ENCODE peak calls at places on chromosomes 11 and 22, in ten cellular contexts. One of them, this sample, is unnamed.

GRCh38 chr11:75810637-75811383 is 4.2 kb upstream of the UVRAG start:
- DNase-seq in Jurkat, Clone E6-1: no peak
- DNase-seq in lower leg skin: no peak
- DNase-seq in aorta: no peak
- DNase-seq in AG20443: no peak
- DNase-seq in A172: no peak
- DNase-seq in NCI-H748 treated with DMSO at 0.1 percent for 48 hours: no peak
- DNase-seq in H9: no peak
- DNase-seq in HT1080: no peak
- DNase-seq in DMS79 treated with DMSO at 0.1 percent for 48 hours: no peak
- DNase-seq in this sample: no peak

GRCh38 chr11:62370743-62371440 is 33.6 kb downstream of the ASRGL1 start:
- DNase-seq in Jurkat, Clone E6-1: no peak
- DNase-seq in lower leg skin: no peak
- DNase-seq in aorta: peak
- DNase-seq in AG20443: no peak
- DNase-seq in A172: no peak
- DNase-seq in NCI-H748 treated with DMSO at 0.1 percent for 48 hours: no peak
- DNase-seq in H9: peak
- DNase-seq in HT1080: no peak
- DNase-seq in DMS79 treated with DMSO at 0.1 percent for 48 hours: no peak
- DNase-seq in this sample: no peak

GRCh38 chr22:35544810-35545209 is 4.2 kb downstream of the RASD2 start:
- DNase-seq in Jurkat, Clone E6-1: no peak
- DNase-seq in lower leg skin: no peak
- DNase-seq in aorta: no peak
- DNase-seq in AG20443: no peak
- DNase-seq in A172: no peak
- DNase-seq in NCI-H748 treated with DMSO at 0.1 percent for 48 hours: no peak
- DNase-seq in H9: no peak
- DNase-seq in HT1080: no peak
- DNase-seq in DMS79 treated with DMSO at 0.1 percent for 48 hours: no peak
- DNase-seq in this sample: no peak

GRCh38 chr22:45242778-45243191 is 2.1 kb upstream of the KIAA0930 start:
- DNase-seq in Jurkat, Clone E6-1: no peak
- DNase-seq in lower leg skin: no peak
- DNase-seq in aorta: no peak
- DNase-seq in AG20443: no peak
- DNase-seq in A172: no peak
- DNase-seq in NCI-H748 treated with DMSO at 0.1 percent for 48 hours: peak
- DNase-seq in H9: no peak
- DNase-seq in HT1080: no peak
- DNase-seq in DMS79 treated with DMSO at 0.1 percent for 48 hours: peak
- DNase-seq in this sample: no peak

GRCh38 chr22:45828836-45829235 is 148.1 kb downstream of the WNT7B start:
- DNase-seq in Jurkat, Clone E6-1: no peak
- DNase-seq in lower leg skin: no peak
- DNase-seq in aorta: no peak
- DNase-seq in AG20443: no peak
- DNase-seq in A172: no peak
- DNase-seq in NCI-H748 treated with DMSO at 0.1 percent for 48 hours: no peak
- DNase-seq in H9: no peak
- DNase-seq in HT1080: no peak
- DNase-seq in DMS79 treated with DMSO at 0.1 percent for 48 hours: no peak
- DNase-seq in this sample: no peak

GRCh38 chr22:37639771-37640590 is 512 bp downstream of the SH3BP1 start:
- DNase-seq in Jurkat, Clone E6-1: no peak
- DNase-seq in lower leg skin: no peak
- DNase-seq in aorta: no peak
- DNase-seq in AG20443: peak
- DNase-seq in A172: no peak
- DNase-seq in NCI-H748 treated with DMSO at 0.1 percent for 48 hours: no peak
- DNase-seq in H9: peak
- DNase-seq in HT1080: no peak
- DNase-seq in DMS79 treated with DMSO at 0.1 percent for 48 hours: no peak
- DNase-seq in this sample: no peak

GRCh38 chr22:45671051-45671782 is 417 bp upstream of the ATXN10 start:
- DNase-seq in Jurkat, Clone E6-1: no peak
- DNase-seq in lower leg skin: no peak
- DNase-seq in aorta: no peak
- DNase-seq in AG20443: no peak
- DNase-seq in A172: no peak
- DNase-seq in NCI-H748 treated with DMSO at 0.1 percent for 48 hours: no peak
- DNase-seq in H9: peak
- DNase-seq in HT1080: no peak
- DNase-seq in DMS79 treated with DMSO at 0.1 percent for 48 hours: no peak
- DNase-seq in this sample: peak

GRCh38 chr11:75667831-75668507 is 869 bp downstream of the MAP6 start:
- DNase-seq in Jurkat, Clone E6-1: no peak
- DNase-seq in lower leg skin: no peak
- DNase-seq in aorta: peak
- DNase-seq in AG20443: peak
- DNase-seq in A172: peak
- DNase-seq in NCI-H748 treated with DMSO at 0.1 percent for 48 hours: peak
- DNase-seq in H9: peak
- DNase-seq in HT1080: no peak
- DNase-seq in DMS79 treated with DMSO at 0.1 percent for 48 hours: peak
- DNase-seq in this sample: peak

GRCh38 chr22:37552560-37553163 is 7.6 kb upstream of the CDC42EP1 start:
- DNase-seq in Jurkat, Clone E6-1: no peak
- DNase-seq in lower leg skin: no peak
- DNase-seq in aorta: peak
- DNase-seq in AG20443: peak
- DNase-seq in A172: peak
- DNase-seq in NCI-H748 treated with DMSO at 0.1 percent for 48 hours: no peak
- DNase-seq in H9: peak
- DNase-seq in HT1080: peak
- DNase-seq in DMS79 treated with DMSO at 0.1 percent for 48 hours: no peak
- DNase-seq in this sample: peak

GRCh38 chr11:115674831-115675230 is 170.6 kb upstream of the CADM1 start:
- DNase-seq in Jurkat, Clone E6-1: no peak
- DNase-seq in lower leg skin: no peak
- DNase-seq in aorta: no peak
- DNase-seq in AG20443: no peak
- DNase-seq in A172: no peak
- DNase-seq in NCI-H748 treated with DMSO at 0.1 percent for 48 hours: no peak
- DNase-seq in H9: no peak
- DNase-seq in HT1080: no peak
- DNase-seq in DMS79 treated with DMSO at 0.1 percent for 48 hours: peak
- DNase-seq in this sample: no peak

GRCh38 chr22:38864361-38865191 is 7.4 kb downstream of the CBX6 start:
- DNase-seq in Jurkat, Clone E6-1: no peak
- DNase-seq in lower leg skin: no peak
- DNase-seq in aorta: peak
- DNase-seq in AG20443: no peak
- DNase-seq in A172: no peak
- DNase-seq in NCI-H748 treated with DMSO at 0.1 percent for 48 hours: no peak
- DNase-seq in H9: peak
- DNase-seq in HT1080: no peak
- DNase-seq in DMS79 treated with DMSO at 0.1 percent for 48 hours: no peak
- DNase-seq in this sample: peak

GRCh38 chr11:67120881-67121710 is 2.0 kb downstream of the KDM2A start:
- DNase-seq in Jurkat, Clone E6-1: no peak
- DNase-seq in lower leg skin: peak
- DNase-seq in aorta: no peak
- DNase-seq in AG20443: no peak
- DNase-seq in A172: peak
- DNase-seq in NCI-H748 treated with DMSO at 0.1 percent for 48 hours: no peak
- DNase-seq in H9: no peak
- DNase-seq in HT1080: peak
- DNase-seq in DMS79 treated with DMSO at 0.1 percent for 48 hours: peak
- DNase-seq in this sample: no peak

GRCh38 chr11:64759722-64760719 is at the start of gene PYGM:
- DNase-seq in Jurkat, Clone E6-1: no peak
- DNase-seq in lower leg skin: no peak
- DNase-seq in aorta: peak
- DNase-seq in AG20443: no peak
- DNase-seq in A172: no peak
- DNase-seq in NCI-H748 treated with DMSO at 0.1 percent for 48 hours: no peak
- DNase-seq in H9: peak
- DNase-seq in HT1080: no peak
- DNase-seq in DMS79 treated with DMSO at 0.1 percent for 48 hours: no peak
- DNase-seq in this sample: peak

GRCh38 chr11:9825895-9826294 is 162.0 kb downstream of the SWAP70 start:
- DNase-seq in Jurkat, Clone E6-1: no peak
- DNase-seq in lower leg skin: no peak
- DNase-seq in aorta: no peak
- DNase-seq in AG20443: no peak
- DNase-seq in A172: no peak
- DNase-seq in NCI-H748 treated with DMSO at 0.1 percent for 48 hours: no peak
- DNase-seq in H9: no peak
- DNase-seq in HT1080: no peak
- DNase-seq in DMS79 treated with DMSO at 0.1 percent for 48 hours: no peak
- DNase-seq in this sample: no peak

GRCh38 chr11:57644748-57645715 is 4.7 kb downstream of the YPEL4 start:
- DNase-seq in Jurkat, Clone E6-1: peak
- DNase-seq in lower leg skin: peak
- DNase-seq in aorta: peak
- DNase-seq in AG20443: peak
- DNase-seq in A172: peak
- DNase-seq in NCI-H748 treated with DMSO at 0.1 percent for 48 hours: peak
- DNase-seq in H9: peak
- DNase-seq in HT1080: peak
- DNase-seq in DMS79 treated with DMSO at 0.1 percent for 48 hours: peak
- DNase-seq in this sample: peak